ENCODE peak calls at places on chromosomes 1 and 21, in six cellular contexts. Z is GM04504; B is activated naive CD4-positive, alpha-beta T cell treated with anti-CD3 and anti-CD28 coated beads, Interleukin-2, amount 50 U/mL, for 16 hours; M is fibroblast of gingiva; X is AML-193; G is progenitor cell of endocrine pancreas. F is an unnamed sample.

GRCh38 chr1:181479137-181479745 is 4.1 kb upstream of the CACNA1E start:
- DNase-seq in Z (peak), B (no peak), M (peak), X (peak), G (peak), F (peak)

GRCh38 chr1:10048601-10049000 is 15.8 kb downstream of the UBE4B start:
- DNase-seq in Z (no peak), B (no peak), M (no peak), X (no peak), G (no peak), F (no peak)

GRCh38 chr1:187001198-187001904 is 172.6 kb downstream of the PLA2G4A start:
- DNase-seq in Z (peak), B (no peak), M (peak), X (peak), G (no peak), F (peak)

GRCh38 chr1:11855430-11855829 is 3.3 kb downstream of the NPPB start:
- DNase-seq in Z (no peak), B (no peak), M (no peak), X (no peak), G (no peak), F (no peak)

GRCh38 chr21:28240586-28240985 is 752.1 kb downstream of the LTN1 start:
- DNase-seq in Z (no peak), B (no peak), M (peak), X (no peak), G (no peak), F (no peak)

GRCh38 chr1:19403256-19403655 is 82.1 kb downstream of the CAPZB start:
- DNase-seq in Z (no peak), B (no peak), M (no peak), X (no peak), G (no peak), F (no peak)

GRCh38 chr1:43880604-43881003 is 53.0 kb upstream of the ARTN start:
- DNase-seq in Z (no peak), B (no peak), M (no peak), X (no peak), G (no peak), F (no peak)

GRCh38 chr1:42732126-42732680 is 7.8 kb downstream of the CLDN19 start:
- DNase-seq in Z (no peak), B (no peak), M (no peak), X (no peak), G (no peak), F (no peak)

GRCh38 chr1:219446288-219446687 is 166.6 kb downstream of the ZC3H11B start:
- DNase-seq in Z (no peak), B (no peak), M (no peak), X (no peak), G (no peak), F (no peak)

GRCh38 chr1:229803601-229804217 is 177.7 kb downstream of the URB2 start:
- DNase-seq in Z (no peak), B (no peak), M (no peak), X (no peak), G (no peak), F (no peak)

GRCh38 chr1:59413327-59413720 is 116.4 kb downstream of the FGGY start:
- DNase-seq in Z (no peak), B (no peak), M (no peak), X (no peak), G (no peak), F (no peak)

GRCh38 chr1:48069662-48070432 is 72.7 kb upstream of the TRABD2B start:
- DNase-seq in Z (no peak), B (no peak), M (no peak), X (no peak), G (no peak), F (no peak)

GRCh38 chr1:117051224-117052064 is 8.7 kb upstream of the TTF2 start:
- DNase-seq in Z (no peak), B (peak), M (no peak), X (no peak), G (no peak), F (no peak)

GRCh38 chr1:57752847-57753246 is 329.0 kb upstream of the DAB1 start:
- DNase-seq in Z (no peak), B (no peak), M (no peak), X (no peak), G (no peak), F (no peak)

GRCh38 chr1:184362876-184363275 is 24.0 kb upstream of the C1orf21 start:
- DNase-seq in Z (peak), B (no peak), M (peak), X (no peak), G (no peak), F (no peak)

GRCh38 chr21:44441041-44441400 is 14.3 kb upstream of the LRRC3 start:
- DNase-seq in Z (no peak), B (peak), M (no peak), X (no peak), G (no peak), F (no peak)

GRCh38 chr1:3463408-3463811 is 8.9 kb downstream of the ARHGEF16 start:
- DNase-seq in Z (no peak), B (no peak), M (no peak), X (no peak), G (no peak), F (no peak)

GRCh38 chr21:45443595-45444181 is 38.7 kb downstream of the COL18A1 start:
- DNase-seq in Z (no peak), B (no peak), M (no peak), X (no peak), G (no peak), F (no peak)

GRCh38 chr1:7049913-7050625 is 264.8 kb downstream of the CAMTA1 start:
- DNase-seq in Z (no peak), B (no peak), M (no peak), X (no peak), G (no peak), F (no peak)

GRCh38 chr1:244315996-244316395 is 135.7 kb downstream of the ADSS2 start:
- DNase-seq in Z (no peak), B (no peak), M (no peak), X (no peak), G (no peak), F (no peak)

GRCh38 chr1:111127923-111128643 is 11.8 kb downstream of the DRAM2 start:
- DNase-seq in Z (no peak), B (no peak), M (no peak), X (peak), G (no peak), F (no peak)

GRCh38 chr1:46285730-46286477 is 17.5 kb downstream of the LRRC41 start:
- DNase-seq in Z (no peak), B (peak), M (no peak), X (no peak), G (no peak), F (no peak)

GRCh38 chr1:68379085-68379478 is 70.7 kb downstream of the RPE65 start:
- DNase-seq in Z (no peak), B (no peak), M (no peak), X (no peak), G (no peak), F (no peak)

GRCh38 chr1:246567258-246568235 is 1.3 kb downstream of the CNST start:
- DNase-seq in Z (peak), B (no peak), M (peak), X (peak), G (no peak), F (no peak)

GRCh38 chr1:166152977-166153376 is 13.8 kb downstream of the FAM78B start:
- DNase-seq in Z (no peak), B (no peak), M (no peak), X (no peak), G (no peak), F (no peak)

GRCh38 chr21:33018707-33019455 is 6.9 kb upstream of the OLIG2 start:
- DNase-seq in Z (no peak), B (no peak), M (no peak), X (no peak), G (no peak), F (no peak)

GRCh38 chr1:244964112-244964971 is 100.0 kb upstream of the HNRNPU start:
- DNase-seq in Z (peak), B (no peak), M (peak), X (no peak), G (no peak), F (peak)

GRCh38 chr1:93603581-93603980 is 78.1 kb downstream of the BCAR3 start:
- DNase-seq in Z (no peak), B (no peak), M (no peak), X (no peak), G (no peak), F (no peak)

F was measured in HFF-Myc.